ENCODE peak calls at places on chromosomes 4 and X, in four cellular contexts. Q, K, A and G are unnamed samples.

GRCh38 chr4:4308800-4309441 is 18.9 kb downstream of the ZBTB49 start:
- DNase-seq in K (no peak), A (no peak), Q (no peak), G (no peak)

GRCh38 chr4:85067342-85067741 is 100.9 kb upstream of the WDFY3 start:
- DNase-seq in A (no peak), Q (no peak), K (no peak), G (no peak)

GRCh38 chr4:26311633-26312032 is 9.2 kb upstream of the RBPJ start:
- DNase-seq in K (no peak), Q (no peak), A (no peak), G (no peak)

GRCh38 chr4:127634181-127634580 is 1.4 kb downstream of the INTU start:
- DNase-seq in Q (no peak), K (no peak), A (no peak), G (no peak)

GRCh38 chr4:1244978-1245471 is 3.9 kb downstream of the CTBP1 start:
- DNase-seq in K (no peak), Q (no peak), A (no peak), G (no peak)

GRCh38 chrX:72078411-72078810 is 53.3 kb downstream of the RTL5 start:
- DNase-seq in A (no peak), Q (no peak), K (no peak), G (no peak)

GRCh38 chrX:40285876-40286275 is 188.1 kb upstream of the BCOR start:
- DNase-seq in K (no peak), A (no peak), Q (no peak), G (no peak)

GRCh38 chr4:142336251-142336934 is 509.7 kb downstream of the INPP4B start:
- DNase-seq in K (no peak), A (no peak), Q (no peak), G (no peak)

GRCh38 chr4:55340246-55340645 is 5.8 kb upstream of the SRD5A3 start:
- DNase-seq in K (no peak), Q (no peak), A (no peak), G (no peak)

GRCh38 chr4:1793940-1794808 is 1.1 kb downstream of the FGFR3 start:
- DNase-seq in K (peak), A (no peak), Q (no peak), G (peak)

GRCh38 chrX:72141372-72142004 is 9.8 kb upstream of the RTL5 start:
- DNase-seq in A (no peak), Q (no peak), K (peak), G (no peak)

GRCh38 chr4:150942539-150942938 is 72.5 kb downstream of the LRBA start:
- DNase-seq in A (no peak), Q (no peak), K (no peak), G (no peak)

GRCh38 chrX:85815203-85815751 is 232.1 kb downstream of the CHM start:
- DNase-seq in Q (no peak), K (no peak), A (no peak), G (no peak)